ENCODE peak calls at places on chromosome 13, in six cellular contexts. One of them, this sample, is unnamed. For H3K27me3, the result is how much of the 10 kb centered on the place peaks cover.

GRCh38 chr13:31214379-31214778 is 14.6 kb downstream of the B3GLCT start:
- DNase-seq in IMR-90: no peak
- DNase-seq in fibroblast of lung: no peak
- DNase-seq in Peyer's patch: no peak
- DNase-seq in iPS DF 6.9: no peak
- DNase-seq in hepatocyte: no peak
- DNase-seq in this sample: no peak

GRCh38 chr13:102948006-102948405 is 102.2 kb downstream of the ERCC5 start:
- DNase-seq in Peyer's patch: peak
- DNase-seq in fibroblast of lung: peak
- DNase-seq in iPS DF 6.9: no peak
- DNase-seq in hepatocyte: peak
- DNase-seq in IMR-90: no peak
- DNase-seq in this sample: no peak

GRCh38 chr13:36986462-36987240 is 12.5 kb downstream of the ALG5 start:
- DNase-seq in Peyer's patch: no peak
- DNase-seq in hepatocyte: no peak
- DNase-seq in iPS DF 6.9: no peak
- DNase-seq in IMR-90: peak
- DNase-seq in fibroblast of lung: no peak
- DNase-seq in this sample: no peak

GRCh38 chr13:46386996-46387851 is at the start of gene RUBCNL:
- DNase-seq in hepatocyte: peak
- DNase-seq in IMR-90: no peak
- DNase-seq in iPS DF 6.9: no peak
- DNase-seq in fibroblast of lung: peak
- DNase-seq in Peyer's patch: peak
- DNase-seq in this sample: peak

GRCh38 chr13:36706755-36707154 is 32.9 kb downstream of the SERTM1 start:
- DNase-seq in iPS DF 6.9: no peak
- DNase-seq in hepatocyte: no peak
- DNase-seq in fibroblast of lung: peak
- DNase-seq in IMR-90: peak
- DNase-seq in Peyer's patch: no peak
- DNase-seq in this sample: no peak

GRCh38 chr13:76723551-76724232 is 162.5 kb downstream of the KCTD12 start:
- DNase-seq in Peyer's patch: no peak
- DNase-seq in iPS DF 6.9: peak
- DNase-seq in IMR-90: peak
- DNase-seq in fibroblast of lung: peak
- DNase-seq in hepatocyte: peak
- DNase-seq in this sample: no peak

GRCh38 chr13:109481046-109481445 is 305.3 kb downstream of the IRS2 start:
- DNase-seq in hepatocyte: peak
- DNase-seq in fibroblast of lung: peak
- DNase-seq in Peyer's patch: no peak
- DNase-seq in iPS DF 6.9: no peak
- DNase-seq in IMR-90: peak
- DNase-seq in this sample: no peak

GRCh38 chr13:76992548-76993001 is 694 bp downstream of the CLN5 start:
- DNase-seq in hepatocyte: peak
- DNase-seq in iPS DF 6.9: no peak
- DNase-seq in fibroblast of lung: peak
- DNase-seq in IMR-90: peak
- DNase-seq in Peyer's patch: peak
- DNase-seq in this sample: peak

GRCh38 chr13:42524487-42525034 is 49.4 kb upstream of the TNFSF11 start:
- DNase-seq in hepatocyte: peak
- DNase-seq in IMR-90: no peak
- DNase-seq in iPS DF 6.9: no peak
- DNase-seq in Peyer's patch: peak
- DNase-seq in fibroblast of lung: no peak
- DNase-seq in this sample: peak

GRCh38 chr13:79995334-79995733 is 345.6 kb downstream of the SPRY2 start:
- DNase-seq in fibroblast of lung: peak
- DNase-seq in Peyer's patch: no peak
- DNase-seq in IMR-90: peak
- DNase-seq in hepatocyte: no peak
- DNase-seq in iPS DF 6.9: no peak
- DNase-seq in this sample: no peak

GRCh38 chr13:97339019-97339988 is 94.7 kb upstream of the RAP2A start:
- DNase-seq in Peyer's patch: no peak
- DNase-seq in IMR-90: peak
- DNase-seq in fibroblast of lung: peak
- DNase-seq in iPS DF 6.9: no peak
- DNase-seq in hepatocyte: peak
- DNase-seq in this sample: peak

GRCh38 chr13:108156749-108157148 is 58.6 kb downstream of the LIG4 start:
- DNase-seq in hepatocyte: no peak
- DNase-seq in iPS DF 6.9: no peak
- DNase-seq in Peyer's patch: no peak
- DNase-seq in fibroblast of lung: no peak
- DNase-seq in IMR-90: no peak
- DNase-seq in this sample: no peak

GRCh38 chr13:45196622-45197021 is 4.2 kb downstream of the KCTD4 start:
- DNase-seq in IMR-90: peak
- DNase-seq in iPS DF 6.9: no peak
- DNase-seq in hepatocyte: no peak
- DNase-seq in fibroblast of lung: peak
- DNase-seq in Peyer's patch: no peak
- DNase-seq in this sample: no peak

GRCh38 chr13:91399189-91400093 is 1.0 kb downstream of the GPC5 start:
- DNase-seq in Peyer's patch: no peak
- DNase-seq in IMR-90: no peak
- DNase-seq in fibroblast of lung: no peak
- DNase-seq in hepatocyte: peak
- DNase-seq in iPS DF 6.9: no peak
- DNase-seq in this sample: no peak

GRCh38 chr13:61900033-61900432 is 484.4 kb upstream of the PCDH20 start:
- DNase-seq in hepatocyte: no peak
- DNase-seq in iPS DF 6.9: no peak
- DNase-seq in IMR-90: no peak
- DNase-seq in Peyer's patch: no peak
- DNase-seq in fibroblast of lung: no peak
- DNase-seq in this sample: no peak

GRCh38 chr13:109707044-109707794 is 79.2 kb downstream of the IRS2 start:
- DNase-seq in hepatocyte: no peak
- DNase-seq in IMR-90: no peak
- DNase-seq in Peyer's patch: no peak
- DNase-seq in fibroblast of lung: no peak
- DNase-seq in iPS DF 6.9: no peak
- DNase-seq in this sample: no peak

GRCh38 chr13:109163052-109163413 is 533.6 kb downstream of the MYO16 start:
- DNase-seq in Peyer's patch: no peak
- DNase-seq in IMR-90: no peak
- DNase-seq in fibroblast of lung: no peak
- DNase-seq in iPS DF 6.9: no peak
- DNase-seq in hepatocyte: no peak
- DNase-seq in this sample: no peak

GRCh38 chr13:80047406-80047805 is 293.5 kb downstream of the SPRY2 start:
- DNase-seq in fibroblast of lung: peak
- DNase-seq in hepatocyte: no peak
- DNase-seq in iPS DF 6.9: no peak
- DNase-seq in IMR-90: peak
- DNase-seq in Peyer's patch: no peak
- DNase-seq in this sample: no peak

GRCh38 chr13:95833713-95834112 is 156.8 kb downstream of the DNAJC3 start:
- DNase-seq in IMR-90: peak
- DNase-seq in hepatocyte: no peak
- DNase-seq in Peyer's patch: no peak
- DNase-seq in fibroblast of lung: peak
- DNase-seq in iPS DF 6.9: no peak
- DNase-seq in this sample: no peak

GRCh38 chr13:71865858-71866172 is 1.2 kb downstream of the DACH1 start:
- DNase-seq in Peyer's patch: peak
- DNase-seq in hepatocyte: no peak
- DNase-seq in fibroblast of lung: peak
- DNase-seq in IMR-90: no peak
- DNase-seq in iPS DF 6.9: no peak
- DNase-seq in this sample: no peak

DNA sequence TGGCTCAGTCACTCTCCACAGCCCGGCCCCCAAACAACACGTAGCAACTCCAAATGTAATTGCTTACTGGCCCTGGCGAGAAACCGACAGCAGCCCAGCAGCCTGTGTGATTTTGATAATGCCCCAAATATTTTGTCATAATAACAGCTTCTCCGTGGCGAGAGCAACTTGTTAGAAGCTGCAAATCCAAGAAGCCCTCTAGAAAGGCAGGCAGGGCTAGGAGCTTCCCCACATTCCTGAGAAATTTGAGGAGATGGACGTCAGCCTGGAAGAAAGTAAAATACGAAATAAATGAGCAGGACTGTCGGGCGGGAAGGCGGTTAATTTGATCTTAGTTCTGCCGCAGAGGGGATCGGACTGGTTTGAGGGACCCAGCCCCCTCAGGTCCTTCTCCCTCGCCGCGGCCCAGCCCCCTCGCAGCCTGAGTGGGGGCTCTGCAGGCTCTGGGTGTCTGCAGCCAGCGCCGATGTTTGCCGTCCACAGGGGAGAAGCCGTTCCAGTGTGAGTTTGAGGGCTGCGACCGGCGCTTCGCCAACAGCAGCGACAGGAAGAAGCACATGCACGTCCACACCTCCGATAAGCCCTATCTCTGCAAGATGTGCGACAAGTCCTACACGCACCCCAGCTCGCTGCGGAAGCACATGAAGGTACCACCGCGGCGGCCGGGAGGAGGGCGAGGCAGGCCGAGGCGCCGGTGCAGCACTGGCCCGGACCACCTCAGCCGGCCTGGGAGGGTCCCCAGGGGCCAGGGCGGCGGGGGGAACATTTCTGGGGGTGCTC is 3.1 kb downstream of the ZIC2 start:
- DNase-seq in Peyer's patch: no peak
- DNase-seq in hepatocyte: peak
- DNase-seq in fibroblast of lung: no peak
- DNase-seq in iPS DF 6.9: no peak
- DNase-seq in IMR-90: no peak
- DNase-seq in this sample: no peak
- H3K4me3 ChIP-seq in Peyer's patch: no peak
- H3K4me3 ChIP-seq in hepatocyte: no peak
- H3K4me3 ChIP-seq in fibroblast of lung: no peak
- H3K4me3 ChIP-seq in iPS DF 6.9: peak
- H3K4me3 ChIP-seq in IMR-90: no peak
- H3K4me3 ChIP-seq in this sample: no peak

DNA sequence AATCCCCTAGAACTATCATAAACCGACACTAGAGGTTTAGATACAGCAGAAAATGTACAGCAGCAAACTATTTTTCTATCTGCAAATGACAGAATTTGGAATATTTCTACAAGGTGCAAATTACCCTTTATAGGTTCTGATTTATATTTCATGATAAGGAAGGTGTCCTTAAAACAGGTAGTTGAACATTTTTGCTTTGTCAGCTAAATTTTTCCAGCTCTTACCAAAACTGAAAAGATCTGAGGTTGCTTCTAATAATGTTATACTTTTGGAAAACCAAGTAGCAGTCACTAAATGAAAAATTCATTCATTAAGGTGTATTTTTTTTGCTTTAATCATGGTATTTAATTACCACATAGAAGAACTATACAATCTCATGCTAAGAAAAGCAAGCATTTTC is 9.0 kb downstream of the SHISA2 start:
- DNase-seq in iPS DF 6.9: no peak
- DNase-seq in fibroblast of lung: no peak
- DNase-seq in Peyer's patch: no peak
- DNase-seq in IMR-90: no peak
- DNase-seq in hepatocyte: no peak
- DNase-seq in this sample: no peak
- H3K27me3 ChIP-seq in iPS DF 6.9: under half
- H3K27me3 ChIP-seq in fibroblast of lung: under half
- H3K27me3 ChIP-seq in Peyer's patch: under half
- H3K27me3 ChIP-seq in IMR-90: under half
- H3K27me3 ChIP-seq in hepatocyte: under half
- H3K27me3 ChIP-seq in this sample: under half

GRCh38 chr13:100508391-100508790 is 80.2 kb downstream of the GGACT start:
- DNase-seq in iPS DF 6.9: no peak
- DNase-seq in Peyer's patch: no peak
- DNase-seq in IMR-90: no peak
- DNase-seq in hepatocyte: no peak
- DNase-seq in fibroblast of lung: peak
- DNase-seq in this sample: no peak
- H3K4me3 ChIP-seq in iPS DF 6.9: no peak
- H3K4me3 ChIP-seq in Peyer's patch: no peak
- H3K4me3 ChIP-seq in IMR-90: no peak
- H3K4me3 ChIP-seq in hepatocyte: no peak
- H3K4me3 ChIP-seq in fibroblast of lung: no peak
- H3K4me3 ChIP-seq in this sample: no peak

GRCh38 chr13:101915333-101915732 is 462.9 kb downstream of the ITGBL1 start:
- DNase-seq in Peyer's patch: no peak
- DNase-seq in hepatocyte: no peak
- DNase-seq in fibroblast of lung: no peak
- DNase-seq in IMR-90: no peak
- DNase-seq in iPS DF 6.9: no peak
- DNase-seq in this sample: no peak
- H3K27me3 ChIP-seq in Peyer's patch: under half
- H3K27me3 ChIP-seq in hepatocyte: half or more
- H3K27me3 ChIP-seq in fibroblast of lung: under half
- H3K27me3 ChIP-seq in IMR-90: under half
- H3K27me3 ChIP-seq in iPS DF 6.9: under half
- H3K27me3 ChIP-seq in this sample: under half

GRCh38 chr13:106797081-106797640 is 229.2 kb upstream of the ARGLU1 start:
- DNase-seq in IMR-90: no peak
- DNase-seq in Peyer's patch: no peak
- DNase-seq in fibroblast of lung: no peak
- DNase-seq in iPS DF 6.9: no peak
- DNase-seq in hepatocyte: no peak
- DNase-seq in this sample: no peak

GRCh38 chr13:106794131-106794530 is 226.2 kb upstream of the ARGLU1 start:
- DNase-seq in IMR-90: no peak
- DNase-seq in iPS DF 6.9: no peak
- DNase-seq in fibroblast of lung: no peak
- DNase-seq in hepatocyte: no peak
- DNase-seq in Peyer's patch: no peak
- DNase-seq in this sample: no peak

GRCh38 chr13:106796280-106797047 is 228.5 kb upstream of the ARGLU1 start:
- DNase-seq in iPS DF 6.9: peak
- DNase-seq in IMR-90: no peak
- DNase-seq in Peyer's patch: no peak
- DNase-seq in fibroblast of lung: no peak
- DNase-seq in hepatocyte: no peak
- DNase-seq in this sample: no peak

GRCh38 chr13:106799731-106800335 is 231.9 kb upstream of the ARGLU1 start:
- DNase-seq in IMR-90: no peak
- DNase-seq in iPS DF 6.9: no peak
- DNase-seq in Peyer's patch: no peak
- DNase-seq in hepatocyte: no peak
- DNase-seq in fibroblast of lung: no peak
- DNase-seq in this sample: no peak

GRCh38 chr13:106795847-106796246 is 227.9 kb upstream of the ARGLU1 start:
- DNase-seq in fibroblast of lung: no peak
- DNase-seq in hepatocyte: no peak
- DNase-seq in Peyer's patch: no peak
- DNase-seq in iPS DF 6.9: no peak
- DNase-seq in IMR-90: no peak
- DNase-seq in this sample: no peak
- H3K4me3 ChIP-seq in fibroblast of lung: peak
- H3K4me3 ChIP-seq in hepatocyte: peak
- H3K4me3 ChIP-seq in Peyer's patch: no peak
- H3K4me3 ChIP-seq in iPS DF 6.9: no peak
- H3K4me3 ChIP-seq in IMR-90: peak
- H3K4me3 ChIP-seq in this sample: no peak

GRCh38 chr13:23588576-23589141 is 18.4 kb downstream of the TNFRSF19 start:
- DNase-seq in iPS DF 6.9: no peak
- DNase-seq in hepatocyte: no peak
- DNase-seq in IMR-90: no peak
- DNase-seq in fibroblast of lung: no peak
- DNase-seq in Peyer's patch: no peak
- DNase-seq in this sample: no peak
- H3K27me3 ChIP-seq in iPS DF 6.9: under half
- H3K27me3 ChIP-seq in hepatocyte: under half
- H3K27me3 ChIP-seq in IMR-90: under half
- H3K27me3 ChIP-seq in fibroblast of lung: under half
- H3K27me3 ChIP-seq in Peyer's patch: under half
- H3K27me3 ChIP-seq in this sample: under half

This sample was measured in body of pancreas.